ENCODE peak calls at places on chromosome 2, in eight cellular contexts. U, S, A, J, L, B, K and Y are unnamed samples.

GRCh38 chr2:199734651-199735050 is 116.3 kb downstream of the FTCDNL1 start:
- DNase-seq in U (no peak), S (no peak), A (no peak), J (no peak), L (no peak), B (no peak), K (no peak), Y (no peak)

GRCh38 chr2:101704816-101705565 is 7.5 kb downstream of the MAP4K4 start:
- DNase-seq in U (no peak), S (no peak), A (no peak), J (no peak), L (no peak), B (no peak), K (no peak), Y (no peak)

GRCh38 chr2:75523313-75524275 is 37.1 kb downstream of the EVA1A start:
- DNase-seq in U (no peak), S (no peak), A (no peak), J (peak; percentile 98), L (no peak), B (no peak), K (no peak), Y (no peak)

GRCh38 chr2:236572482-236572881 is 2.9 kb downstream of the ACKR3 start:
- DNase-seq in U (no peak), S (peak; percentile 60), A (peak; percentile 45), J (no peak), L (peak; percentile 65), B (peak; percentile 82), K (peak; percentile 38), Y (no peak)

GRCh38 chr2:111139637-111140317 is 19.1 kb downstream of the BCL2L11 start:
- DNase-seq in U (no peak), S (peak; percentile 94), A (peak; percentile 50), J (peak; percentile 92), L (no peak), B (peak; percentile 81), K (no peak), Y (no peak)

GRCh38 chr2:18084376-18084775 is 205.9 kb downstream of the KCNS3 start:
- DNase-seq in U (no peak), S (no peak), A (no peak), J (no peak), L (no peak), B (no peak), K (no peak), Y (no peak)

GRCh38 chr2:32864761-32865160 is 82.0 kb upstream of the LTBP1 start:
- DNase-seq in U (no peak), S (no peak), A (no peak), J (no peak), L (no peak), B (no peak), K (no peak), Y (no peak)

GRCh38 chr2:96811916-96812315 is 4.2 kb upstream of the CNNM3 start:
- DNase-seq in U (no peak), S (no peak), A (no peak), J (no peak), L (peak; percentile 69), B (peak; percentile 84), K (no peak), Y (no peak)

GRCh38 chr2:172460780-172461201 is 33.4 kb downstream of the ITGA6 start:
- DNase-seq in U (no peak), S (no peak), A (no peak), J (no peak), L (no peak), B (no peak), K (no peak), Y (no peak)

GRCh38 chr2:239928457-239929350 is 96.4 kb downstream of the NDUFA10 start:
- DNase-seq in U (peak; percentile 47), S (no peak), A (peak; percentile 6), J (no peak), L (no peak), B (peak; percentile 48), K (peak; percentile 14), Y (no peak)

GRCh38 chr2:96955694-96956610 is 30.4 kb downstream of the FAM178B start:
- DNase-seq in U (no peak), S (no peak), A (no peak), J (no peak), L (no peak), B (peak; percentile 23), K (peak; percentile 64), Y (no peak)

GRCh38 chr2:128388414-128389032 is 69.9 kb upstream of the HS6ST1 start:
- DNase-seq in U (peak; percentile 34), S (no peak), A (no peak), J (peak; percentile 58), L (no peak), B (peak; percentile 22), K (no peak), Y (no peak)

GRCh38 chr2:128390256-128390990 is 71.8 kb upstream of the HS6ST1 start:
- DNase-seq in U (peak; percentile 35), S (no peak), A (no peak), J (no peak), L (no peak), B (peak; percentile 21), K (no peak), Y (no peak)

GRCh38 chr2:128390991-128391630 is 72.4 kb upstream of the HS6ST1 start:
- DNase-seq in U (no peak), S (no peak), A (no peak), J (no peak), L (no peak), B (peak; percentile 9), K (no peak), Y (no peak)

GRCh38 chr2:128391679-128392078 is 73.0 kb upstream of the HS6ST1 start:
- DNase-seq in U (no peak), S (no peak), A (no peak), J (no peak), L (no peak), B (no peak), K (no peak), Y (no peak)

GRCh38 chr2:128389521-128389920 is 70.9 kb upstream of the HS6ST1 start:
- DNase-seq in U (peak; percentile 21), S (no peak), A (no peak), J (no peak), L (no peak), B (peak; percentile 34), K (no peak), Y (no peak)
- H3K27ac ChIP-seq in U (no peak overlapping the region), S (no peak overlapping the region), A (no peak overlapping the region), J (no peak overlapping the region), L (no peak overlapping the region), B (no peak overlapping the region), K (no peak overlapping the region), Y (no peak overlapping the region)

DNA sequence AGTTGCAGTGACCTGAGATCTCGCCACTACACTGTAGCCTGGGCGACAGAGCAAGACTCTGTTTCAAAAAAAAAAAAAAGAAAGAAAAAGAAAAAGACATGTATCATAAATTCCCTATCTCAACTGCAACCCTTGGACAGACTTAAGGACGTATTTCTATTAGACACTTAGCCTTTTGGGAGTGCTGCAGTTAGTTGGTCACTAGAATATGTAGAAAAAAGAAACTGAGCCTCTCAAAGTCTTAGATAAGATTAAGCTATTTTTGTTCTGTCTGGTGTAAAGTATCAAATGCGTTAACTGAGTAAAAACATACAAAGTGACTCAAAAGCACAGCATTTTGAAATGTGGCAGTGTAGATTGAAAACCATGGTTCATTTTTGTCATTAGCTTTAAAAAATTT is 7.3 kb downstream of the NBEAL1 start:
- DNase-seq in U (no peak), S (no peak), A (no peak), J (no peak), L (no peak), B (no peak), K (no peak), Y (no peak)
- H3K27me3 ChIP-seq in U (no peaks in the 10 kb centered on the region), S (no peaks in the 10 kb centered on the region), A (no peaks in the 10 kb centered on the region), J (no peaks in the 10 kb centered on the region), L (no peaks in the 10 kb centered on the region), B (no peaks in the 10 kb centered on the region), K (no peaks in the 10 kb centered on the region), Y (no peaks in the 10 kb centered on the region)

DNA sequence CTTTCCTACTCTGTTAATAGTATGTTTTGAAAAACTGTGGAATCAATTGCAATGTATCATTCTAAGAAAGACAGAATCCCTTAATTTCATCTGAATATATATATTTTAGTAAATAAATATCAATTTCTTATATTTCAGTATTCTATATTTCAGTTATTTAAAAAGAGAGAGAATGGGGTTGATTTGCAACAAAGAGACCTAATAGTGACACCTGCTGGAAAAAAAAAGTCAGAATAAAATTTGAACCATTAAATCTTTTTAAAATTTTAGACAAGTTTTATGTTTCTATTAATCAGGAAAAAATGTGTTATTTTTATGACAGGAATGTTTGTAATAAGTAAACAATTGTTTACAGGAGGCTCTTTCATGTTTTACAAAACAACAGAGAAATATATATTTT is 20.7 kb upstream of the CCNT2 start:
- DNase-seq in U (no peak), S (no peak), A (no peak), J (peak; percentile 47), L (no peak), B (no peak), K (no peak), Y (no peak)
- TF ChIP-seq CTCF in U (peak; percentile 39), S (peak; percentile 37), A (peak; percentile 38), J (peak; percentile 58), L (peak; percentile 60), B (peak; percentile 32), K (peak; percentile 18), Y (peak; percentile 64)

GRCh38 chr2:222713007-222713406 is 41.5 kb downstream of the MOGAT1 start:
- DNase-seq in U (no peak), S (no peak), A (no peak), J (no peak), L (no peak), B (no peak), K (no peak), Y (no peak)

GRCh38 chr2:222709191-222709891 is 37.9 kb downstream of the MOGAT1 start:
- DNase-seq in U (peak; percentile 75), S (peak; percentile 39), A (no peak), J (peak; percentile 14), L (peak; percentile 54), B (peak; percentile 73), K (peak; percentile 27), Y (no peak)

GRCh38 chr2:222715729-222716128 is 44.3 kb downstream of the MOGAT1 start:
- DNase-seq in U (no peak), S (no peak), A (no peak), J (no peak), L (no peak), B (no peak), K (peak; percentile 54), Y (no peak)

GRCh38 chr2:222711315-222711940 is 40.0 kb downstream of the MOGAT1 start:
- DNase-seq in U (no peak), S (no peak), A (no peak), J (no peak), L (no peak), B (no peak), K (no peak), Y (no peak)

DNA sequence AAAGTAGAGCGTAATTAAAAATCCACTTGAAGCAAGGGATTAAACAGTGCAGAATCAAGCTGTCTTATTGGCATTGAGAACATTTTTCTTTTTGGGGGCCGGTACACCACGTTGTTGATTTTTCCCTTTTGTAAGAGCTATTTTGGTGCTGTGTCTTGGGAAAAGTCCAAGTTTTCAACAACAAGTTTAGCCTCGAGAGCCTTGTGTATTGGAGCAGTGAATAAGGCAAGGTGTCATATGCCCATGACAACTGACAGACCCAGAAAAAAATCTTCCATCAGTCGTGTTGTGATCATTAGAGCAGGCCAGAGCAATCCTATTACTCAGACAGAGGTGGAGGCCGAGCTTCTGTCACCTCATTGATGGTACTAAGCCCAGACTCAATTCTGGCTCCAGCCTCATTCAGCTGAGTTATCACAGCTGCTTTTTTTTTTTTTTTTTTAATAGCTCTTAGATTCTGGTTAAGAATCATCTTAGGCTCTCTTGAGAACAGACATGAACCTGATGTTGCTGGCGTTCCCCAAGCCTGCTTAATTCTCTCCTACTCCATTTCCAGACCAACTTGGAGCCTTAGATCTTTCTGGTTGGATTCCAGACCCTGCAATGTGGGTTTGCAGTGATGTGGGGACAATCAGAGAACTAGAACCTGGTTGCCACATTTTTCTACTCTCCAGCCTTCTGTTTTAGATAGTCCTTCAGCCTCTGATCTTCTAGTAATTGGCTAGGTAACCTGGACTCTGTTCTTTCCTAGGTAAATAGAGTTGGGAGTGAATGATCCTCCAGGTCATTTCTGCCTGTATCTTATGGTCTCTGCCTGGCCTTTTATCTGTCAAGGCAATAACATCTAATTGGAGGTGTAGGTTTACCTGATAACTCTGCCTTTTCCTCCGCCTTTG is 43.2 kb downstream of the MOGAT1 start:
- DNase-seq in U (no peak), S (peak; percentile 64), A (no peak), J (no peak), L (no peak), B (no peak), K (no peak), Y (no peak)
- H3K27ac ChIP-seq in U (peak overlapping the region; percentile 20), S (peak overlapping the region; percentile 80), A (no peak overlapping the region), J (no peak overlapping the region), L (peak overlapping the region; percentile 79), B (peak overlapping the region; percentile 85), K (no peak overlapping the region), Y (no peak overlapping the region)